ENCODE peak calls at places on chromosome X, in seven cellular contexts. I is ELR; Z is activated gamma-delta T cell treated with Interleukin-2 at 50 U/mL for 16 hours; V is stimulated activated CD8-positive, alpha-beta memory T cell treated with anti-CD3 and anti-CD28 coated beads, Interleukin-15, amount 100 ng/mL, for 24 hours; M is activated CD4-positive, alpha-beta T cell treated with anti-CD3 and anti-CD28 coated beads, Interleukin-2, amount 50 U/mL, for 1 hour; G is iris pigment epithelial cell; D is GM12865. W is an unnamed sample.

GRCh38 chrX:107571296-107571998 is 56.9 kb upstream of the PRPS1 start:
- DNase-seq in I (peak), Z (no peak), V (no peak), M (no peak), G (peak), D (peak), W (no peak)

GRCh38 chrX:16444353-16444752 is 205.6 kb upstream of the S100G start:
- DNase-seq in I (peak), Z (no peak), V (no peak), M (no peak), G (peak), D (no peak), W (no peak)

GRCh38 chrX:13123857-13124345 is 79.5 kb upstream of the FAM9C start:
- DNase-seq in I (peak), Z (no peak), V (no peak), M (no peak), G (peak), D (peak), W (no peak)

GRCh38 chrX:68508799-68509198 is 9.9 kb downstream of the YIPF6 start:
- DNase-seq in I (peak), Z (no peak), V (no peak), M (no peak), G (peak), D (no peak), W (peak)

GRCh38 chrX:128676651-128677050 is 624.4 kb upstream of the ACTRT1 start:
- DNase-seq in I (no peak), Z (no peak), V (no peak), M (no peak), G (peak), D (no peak), W (no peak)

GRCh38 chrX:10098235-10098819 is 58.4 kb upstream of the CLCN4 start:
- DNase-seq in I (no peak), Z (peak), V (no peak), M (peak), G (no peak), D (peak), W (peak)

GRCh38 chrX:39725928-39726619 is 371.7 kb downstream of the BCOR start:
- DNase-seq in I (peak), Z (no peak), V (no peak), M (no peak), G (peak), D (no peak), W (no peak)

GRCh38 chrX:35826503-35826902 is 28.4 kb downstream of the MAGEB16 start:
- DNase-seq in I (no peak), Z (no peak), V (no peak), M (no peak), G (no peak), D (no peak), W (no peak)

GRCh38 chrX:113124693-113125092 is 284.1 kb upstream of the AMOT start:
- DNase-seq in I (no peak), Z (no peak), V (no peak), M (no peak), G (no peak), D (no peak), W (no peak)

GRCh38 chrX:129637217-129638109 is 17.3 kb downstream of the APLN start:
- DNase-seq in I (peak), Z (peak), V (peak), M (peak), G (peak), D (peak), W (peak)

GRCh38 chrX:130555341-130555740 is 153.6 kb downstream of the RBMX2 start:
- DNase-seq in I (no peak), Z (no peak), V (no peak), M (no peak), G (no peak), D (no peak), W (no peak)

GRCh38 chrX:110125435-110125834 is 122.5 kb downstream of the TMEM164 start:
- DNase-seq in I (peak), Z (no peak), V (no peak), M (no peak), G (no peak), D (no peak), W (no peak)

GRCh38 chrX:130120746-130121504 is 10.6 kb upstream of the ELF4 start:
- DNase-seq in I (peak), Z (peak), V (no peak), M (peak), G (peak), D (peak), W (peak)

GRCh38 chrX:34656842-34657780 is at the start of gene TMEM47:
- DNase-seq in I (peak), Z (no peak), V (no peak), M (no peak), G (peak), D (no peak), W (no peak)

GRCh38 chrX:71579136-71579989 is 1.1 kb downstream of the GCNA start:
- DNase-seq in I (no peak), Z (no peak), V (no peak), M (no peak), G (no peak), D (no peak), W (no peak)

GRCh38 chrX:17750436-17750835 is 13.1 kb downstream of the SCML1 start:
- DNase-seq in I (no peak), Z (no peak), V (no peak), M (no peak), G (no peak), D (no peak), W (no peak)

GRCh38 chrX:141662781-141663180 is 35.8 kb downstream of the SPANXD start:
- DNase-seq in I (no peak), Z (no peak), V (no peak), M (no peak), G (no peak), D (no peak), W (no peak)

GRCh38 chrX:29948653-29949052 is 266.7 kb upstream of the MAGEB2 start:
- DNase-seq in I (peak), Z (no peak), V (no peak), M (no peak), G (peak), D (no peak), W (no peak)

GRCh38 chrX:118254611-118255010 is 91.3 kb upstream of the WDR44 start:
- DNase-seq in I (peak), Z (peak), V (no peak), M (peak), G (peak), D (peak), W (peak)